ENCODE peak calls at places on chromosomes 13 and 19, in four cellular contexts. N, H, R and X are unnamed samples. For H3K27me3 and H3K4me1, the result is how much of the 10 kb centered on the place peaks cover.

GRCh38 chr19:2783781-2784145 is 690 bp upstream of the SGTA start:
- DNase-seq in R (no peak), H (no peak), N (no peak), X (no peak)

GRCh38 chr13:48709213-48709612 is 55.5 kb downstream of the CYSLTR2 start:
- DNase-seq in H (no peak), R (no peak), N (no peak), X (no peak)

GRCh38 chr13:64767054-64767453 is 2463.1 kb downstream of the PCDH9 start:
- DNase-seq in R (no peak), N (no peak), H (no peak), X (no peak)

GRCh38 chr19:38057954-38058690 is 151.1 kb downstream of the SIPA1L3 start:
- DNase-seq in N (peak), H (no peak), R (no peak), X (no peak)

GRCh38 chr13:50248537-50249521 is 233.6 kb downstream of the KCNRG start:
- DNase-seq in R (no peak), N (no peak), H (no peak), X (no peak)

GRCh38 chr19:17513801-17514200 is 2.4 kb downstream of the PGLS start:
- DNase-seq in R (no peak), H (no peak), N (no peak), X (no peak)

GRCh38 chr13:72931311-72931710 is 127.5 kb upstream of the KLF5 start:
- DNase-seq in H (no peak), N (no peak), R (no peak), X (no peak)

GRCh38 chr13:18943721-18944391 is 237.8 kb downstream of the TUBA3C start:
- DNase-seq in R (no peak), N (no peak), H (no peak), X (no peak)

GRCh38 chr13:105436946-105437345 is 1098.5 kb downstream of the EFNB2 start:
- DNase-seq in R (no peak), H (no peak), N (no peak), X (no peak)

GRCh38 chr19:55027472-55028337 is 10.4 kb downstream of the GP6 start:
- DNase-seq in H (peak), R (no peak), N (no peak), X (no peak)

GRCh38 chr13:30835442-30835841 is 70.6 kb upstream of the MEDAG start:
- DNase-seq in H (no peak), R (no peak), N (peak), X (no peak)

GRCh38 chr19:10271543-10272086 is 695 bp downstream of the ICAM1 start:
- DNase-seq in N (peak), R (peak), H (no peak), X (no peak)

GRCh38 chr19:16531380-16531669 is 10.9 kb downstream of the CHERP start:
- DNase-seq in N (no peak), H (no peak), R (no peak), X (no peak)

GRCh38 chr13:35549481-35549880 is 73.0 kb upstream of the MAB21L1 start:
- DNase-seq in R (no peak), H (no peak), N (no peak), X (no peak)

GRCh38 chr19:57599377-57599760 is 316 bp upstream of the ZNF530 start:
- DNase-seq in N (no peak), R (no peak), H (no peak), X (no peak)

GRCh38 chr13:85535306-85535705 is 263.9 kb downstream of the SLITRK6 start:
- DNase-seq in N (no peak), R (no peak), H (no peak), X (no peak)

GRCh38 chr19:2852598-2852997 is 11.3 kb downstream of the ZNF555 start:
- DNase-seq in H (no peak), N (no peak), R (no peak), X (no peak)

GRCh38 chr19:42255766-42256750 is 1.1 kb upstream of the ERF start:
- DNase-seq in N (peak), H (no peak), R (no peak), X (no peak)

GRCh38 chr13:61276401-61276800 is 139.2 kb downstream of the PCDH20 start:
- DNase-seq in N (no peak), R (no peak), H (no peak), X (no peak)

GRCh38 chr13:37074703-37075102 is 15.2 kb upstream of the SUPT20H start:
- DNase-seq in R (no peak), H (peak), N (no peak), X (no peak)

GRCh38 chr13:53015971-53016370 is 12.6 kb upstream of the OLFM4 start:
- DNase-seq in R (no peak), H (no peak), N (no peak), X (no peak)

GRCh38 chr19:1746401-1747284 is 6.7 kb upstream of the ONECUT3 start:
- DNase-seq in H (peak), R (no peak), N (no peak), X (no peak)

GRCh38 chr13:30569901-30570576 is 47.7 kb upstream of the USPL1 start:
- DNase-seq in R (no peak), N (peak), H (peak), X (no peak)

GRCh38 chr13:67219113-67219512 is 11.0 kb downstream of the PCDH9 start:
- DNase-seq in H (no peak), R (no peak), N (no peak), X (no peak)

GRCh38 chr13:67223742-67224141 is 6.4 kb downstream of the PCDH9 start:
- DNase-seq in H (no peak), R (no peak), N (no peak), X (no peak)

GRCh38 chr13:67224148-67224846 is 5.8 kb downstream of the PCDH9 start:
- DNase-seq in H (peak), R (peak), N (peak), X (no peak)

GRCh38 chr13:67223024-67223423 is 7.1 kb downstream of the PCDH9 start:
- DNase-seq in H (no peak), R (no peak), N (no peak), X (no peak)

GRCh38 chr13:67221630-67222226 is 8.4 kb downstream of the PCDH9 start:
- DNase-seq in R (no peak), N (no peak), H (no peak), X (no peak)
- H3K27ac ChIP-seq in R (no peak), N (no peak), H (no peak), X (no peak)

DNA sequence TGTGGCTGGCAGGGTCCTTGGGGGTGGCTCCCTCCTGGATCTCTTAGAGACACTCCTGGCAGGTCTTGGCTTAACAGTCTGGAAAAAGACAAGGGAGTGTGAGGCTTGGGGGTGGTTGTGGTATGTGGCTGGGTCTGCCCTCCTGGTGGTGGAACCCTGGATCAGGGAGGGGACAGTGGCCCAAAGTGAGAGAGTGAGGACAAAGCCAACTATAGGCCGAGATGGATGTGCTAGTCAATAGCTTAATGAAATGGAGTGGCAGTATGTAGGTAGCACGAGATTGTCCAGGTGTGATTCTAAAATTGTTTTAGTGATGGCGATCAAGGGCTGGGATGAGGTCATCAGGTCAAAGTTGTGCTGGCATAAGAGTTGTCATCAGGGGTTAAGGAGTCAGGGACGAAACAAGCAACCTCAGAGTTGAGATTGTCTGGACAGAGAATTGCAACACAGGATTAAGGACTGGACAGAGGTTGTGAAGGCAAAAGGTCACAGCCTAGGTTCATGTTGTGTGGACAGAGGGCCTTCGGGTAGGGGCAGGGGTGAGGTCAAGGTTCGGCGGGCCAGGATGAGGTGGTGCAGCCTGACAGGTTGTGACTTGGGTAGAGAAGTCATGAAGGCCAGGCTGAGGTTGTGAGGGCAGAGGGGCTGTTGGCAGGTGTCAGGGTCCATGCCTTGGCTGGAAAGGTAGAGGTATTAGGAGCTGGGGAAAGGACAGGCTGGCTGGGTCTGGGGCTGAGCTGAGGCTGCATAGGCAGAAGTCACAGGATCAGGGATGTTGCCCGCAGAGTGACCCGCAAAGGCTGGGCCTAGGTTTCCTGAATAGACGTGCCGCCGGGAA is 4.5 kb upstream of the RASAL3 start:
- DNase-seq in H (no peak), R (no peak), N (no peak), X (no peak)
- H3K27me3 ChIP-seq in H (under half), R (under half), N (under half), X (under half)

GRCh38 chr19:14512420-14512961 is 5.7 kb downstream of the DNAJB1 start:
- DNase-seq in H (no peak), R (no peak), N (no peak), X (no peak)
- H3K4me1 ChIP-seq in H (half or more), R (under half), N (under half), X (under half)

GRCh38 chr19:8393871-8394250 is 3.7 kb downstream of the RAB11B start:
- DNase-seq in N (no peak), H (no peak), R (no peak), X (no peak)
- H3K27ac ChIP-seq in N (peak), H (no peak), R (no peak), X (no peak)

DNA sequence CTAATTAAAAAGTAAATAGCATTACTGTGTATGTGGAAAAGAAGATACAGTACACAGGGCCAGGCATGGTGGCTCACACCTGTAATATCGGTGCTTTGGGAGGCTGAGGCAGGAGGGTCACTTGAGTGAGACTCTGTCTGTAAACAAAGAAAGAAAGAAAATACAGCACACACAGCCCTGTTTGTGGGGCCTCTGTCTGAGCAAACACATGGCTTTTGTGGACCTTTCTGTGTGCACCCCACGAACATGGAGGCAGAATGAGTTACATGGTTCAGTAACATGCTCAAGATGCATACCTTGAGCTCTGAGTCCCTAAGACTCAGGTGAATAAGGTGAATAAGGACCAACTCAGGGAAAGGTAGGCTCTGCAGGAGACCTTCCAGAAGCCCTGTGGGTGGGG is 20.0 kb upstream of the AMER2 start:
- DNase-seq in H (no peak), R (no peak), N (no peak), X (no peak)
- H3K27me3 ChIP-seq in H (under half), R (under half), N (under half), X (under half)